ENCODE peak calls at places on chromosomes 5 and 9, in nine cellular contexts. X is esophagus muscularis mucosa, S is mammary epithelial cell, A is Peyer's patch, C is stomach, I is BE2C, J is psoas muscle, T is SJSA1, N is GM23248. M is an unnamed sample.

GRCh38 chr5:59257488-59258400 is 635.8 kb downstream of the PDE4D start:
- DNase-seq in X (no peak), S (no peak), A (no peak), C (no peak), I (no peak), J (no peak), T (no peak), N (no peak), M (no peak)

GRCh38 chr5:122985954-122986721 is 50.4 kb downstream of the PPIC start:
- DNase-seq in X (no peak), S (no peak), A (no peak), C (no peak), I (no peak), J (no peak), T (no peak), N (no peak), M (no peak)

GRCh38 chr9:98931543-98931942 is 12.2 kb upstream of the COL15A1 start:
- DNase-seq in X (no peak), S (no peak), A (no peak), C (no peak), I (no peak), J (no peak), T (no peak), N (no peak), M (no peak)

GRCh38 chr5:109152565-109152964 is 257.2 kb downstream of the PJA2 start:
- DNase-seq in X (no peak), S (no peak), A (no peak), C (no peak), I (no peak), J (no peak), T (no peak), N (no peak), M (no peak)

GRCh38 chr5:111063709-111064322 is 7.7 kb upstream of the TSLP start:
- DNase-seq in X (no peak), S (peak; percentile 60), A (no peak), C (no peak), I (no peak), J (no peak), T (no peak), N (no peak), M (no peak)

GRCh38 chr5:35183243-35183955 is 46.9 kb downstream of the PRLR start:
- DNase-seq in X (no peak), S (peak; percentile 11), A (no peak), C (peak; percentile 40), I (peak; percentile 13), J (peak; percentile 53), T (no peak), N (peak; percentile 71), M (peak; percentile 73)

GRCh38 chr5:64457846-64458245 is 48.0 kb upstream of the RGS7BP start:
- DNase-seq in X (no peak), S (peak; percentile 73), A (no peak), C (no peak), I (no peak), J (no peak), T (no peak), N (no peak), M (no peak)

GRCh38 chr9:93094294-93095204 is 1.5 kb upstream of the CARD19 start:
- DNase-seq in X (no peak), S (no peak), A (peak; percentile 62), C (no peak), I (no peak), J (peak; percentile 83), T (no peak), N (no peak), M (no peak)

GRCh38 chr9:3517377-3518048 is 8.3 kb downstream of the RFX3 start:
- DNase-seq in X (no peak), S (no peak), A (no peak), C (no peak), I (no peak), J (no peak), T (no peak), N (no peak), M (no peak)

GRCh38 chr5:40389591-40389990 is 290.1 kb upstream of the PTGER4 start:
- DNase-seq in X (no peak), S (no peak), A (no peak), C (no peak), I (no peak), J (no peak), T (no peak), N (no peak), M (no peak)
- H3K36me3 ChIP-seq in X (no peaks in the 10 kb centered on the region), S (no peaks in the 10 kb centered on the region), A (no peaks in the 10 kb centered on the region), C (no peaks in the 10 kb centered on the region), I (no peaks in the 10 kb centered on the region), J (no peaks in the 10 kb centered on the region), T (no peaks in the 10 kb centered on the region), N (no peaks in the 10 kb centered on the region), M (no peaks in the 10 kb centered on the region)

DNA sequence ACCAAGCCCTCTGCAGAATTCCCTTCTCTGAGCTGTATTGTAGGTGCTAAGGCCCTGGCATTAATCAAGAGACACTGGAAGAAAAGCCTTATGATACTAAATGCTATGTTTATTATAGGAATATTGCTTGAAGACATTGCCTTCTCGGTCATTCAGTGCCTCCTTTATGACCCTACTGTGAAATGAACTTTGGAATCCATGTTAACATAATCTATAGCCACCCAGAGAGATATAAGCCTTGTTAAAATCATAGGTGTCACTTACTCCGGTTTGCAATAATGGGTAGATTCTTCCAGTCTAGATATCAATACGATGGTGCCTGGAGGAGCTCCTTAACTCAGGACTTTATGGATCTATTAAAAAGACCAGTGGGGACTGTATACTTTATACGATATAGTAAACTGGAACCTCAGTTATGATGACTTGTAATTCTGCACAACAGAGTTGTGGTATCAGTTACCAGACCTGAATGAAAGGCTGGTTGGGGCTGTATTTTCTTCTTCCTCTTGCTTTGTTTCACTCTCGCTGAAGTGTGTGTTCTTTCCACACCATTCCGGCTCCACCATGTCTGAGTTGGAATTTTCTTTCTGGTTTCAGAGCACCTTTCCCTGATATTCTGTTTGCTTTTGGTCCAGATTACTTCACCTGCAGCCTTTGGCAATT is 154.5 kb downstream of the DROSHA start:
- DNase-seq in X (no peak), S (no peak), A (no peak), C (no peak), I (no peak), J (no peak), T (no peak), N (no peak), M (no peak)
- H3K36me3 ChIP-seq in X (no peaks in the 10 kb centered on the region), S (no peaks in the 10 kb centered on the region), A (no peaks in the 10 kb centered on the region), C (no peaks in the 10 kb centered on the region), I (no peaks in the 10 kb centered on the region), J (no peaks in the 10 kb centered on the region), T (no peaks in the 10 kb centered on the region), N (no peaks in the 10 kb centered on the region), M (no peaks in the 10 kb centered on the region)

GRCh38 chr9:127507751-127508648 is 56.7 kb downstream of the LRSAM1 start:
- DNase-seq in X (no peak), S (no peak), A (no peak), C (no peak), I (no peak), J (no peak), T (no peak), N (no peak), M (no peak)

GRCh38 chr9:127505396-127506116 is 54.2 kb downstream of the LRSAM1 start:
- DNase-seq in X (no peak), S (no peak), A (no peak), C (no peak), I (peak; percentile 73), J (no peak), T (peak; percentile 74), N (peak; percentile 68), M (peak; percentile 40)

GRCh38 chr9:127506117-127506813 is 55.0 kb downstream of the LRSAM1 start:
- DNase-seq in X (no peak), S (no peak), A (no peak), C (no peak), I (no peak), J (no peak), T (no peak), N (peak; percentile 45), M (no peak)

GRCh38 chr9:127508901-127509260 is 57.6 kb downstream of the LRSAM1 start:
- DNase-seq in X (no peak), S (no peak), A (no peak), C (no peak), I (no peak), J (no peak), T (no peak), N (no peak), M (no peak)

DNA sequence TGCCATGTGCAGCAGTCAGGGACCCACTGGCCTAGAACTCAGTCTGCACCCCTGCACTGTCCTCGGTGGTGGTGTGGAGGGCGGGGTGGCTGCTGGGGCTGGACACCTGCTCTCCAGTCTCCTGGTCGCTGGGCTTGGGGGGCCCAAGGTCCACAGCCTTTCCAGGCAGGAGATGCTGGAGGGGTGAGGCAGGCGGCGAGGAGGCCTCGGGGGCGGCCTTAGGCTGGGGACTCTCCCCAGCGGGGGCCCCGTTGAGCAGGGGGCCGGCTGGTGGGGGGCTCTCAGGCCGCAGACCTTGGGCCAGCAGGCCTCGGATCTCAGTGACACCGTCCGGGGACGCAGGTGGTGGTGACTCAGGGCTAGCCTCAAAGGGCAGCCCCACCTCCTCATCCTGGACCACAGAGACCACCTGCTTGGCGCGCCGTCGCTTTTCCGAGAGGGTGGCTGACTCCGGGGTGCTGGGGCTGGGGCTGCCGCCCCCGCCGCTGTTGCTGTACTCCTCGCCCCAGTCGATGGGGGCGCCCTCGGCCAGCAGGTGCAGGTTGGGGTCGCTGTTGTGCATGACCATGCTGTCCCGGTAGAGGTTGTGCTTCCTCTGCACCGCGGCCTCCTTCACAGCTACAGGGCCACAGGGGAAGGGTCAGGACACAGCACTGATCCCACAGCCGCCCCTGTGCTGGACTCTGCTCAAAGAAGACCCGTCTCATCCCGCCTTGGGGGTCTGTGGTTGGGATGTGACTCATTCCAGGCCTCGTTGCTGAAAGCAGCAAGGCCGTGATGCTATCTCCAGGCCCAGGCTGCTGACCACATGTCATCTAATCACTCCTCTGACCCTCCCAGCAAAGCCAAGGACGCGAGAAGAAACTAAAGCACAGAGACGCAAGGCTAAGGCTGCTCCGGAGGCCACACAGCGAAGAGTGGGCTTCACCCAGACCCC is 55.8 kb downstream of the LRSAM1 start:
- DNase-seq in X (no peak), S (no peak), A (no peak), C (no peak), I (peak; percentile 53), J (no peak), T (peak; percentile 79), N (no peak), M (peak; percentile 61)
- H3K36me3 ChIP-seq in X (peaks cover 89% of the 10 kb centered on the region), S (peaks cover 29% of the 10 kb centered on the region), A (peaks cover 82% of the 10 kb centered on the region), C (peaks cover 99% of the 10 kb centered on the region), I (no peaks in the 10 kb centered on the region), J (peaks cover 34% of the 10 kb centered on the region), T (peaks cover 86% of the 10 kb centered on the region), N (peaks cover 71% of the 10 kb centered on the region), M (peaks cover 87% of the 10 kb centered on the region)

DNA sequence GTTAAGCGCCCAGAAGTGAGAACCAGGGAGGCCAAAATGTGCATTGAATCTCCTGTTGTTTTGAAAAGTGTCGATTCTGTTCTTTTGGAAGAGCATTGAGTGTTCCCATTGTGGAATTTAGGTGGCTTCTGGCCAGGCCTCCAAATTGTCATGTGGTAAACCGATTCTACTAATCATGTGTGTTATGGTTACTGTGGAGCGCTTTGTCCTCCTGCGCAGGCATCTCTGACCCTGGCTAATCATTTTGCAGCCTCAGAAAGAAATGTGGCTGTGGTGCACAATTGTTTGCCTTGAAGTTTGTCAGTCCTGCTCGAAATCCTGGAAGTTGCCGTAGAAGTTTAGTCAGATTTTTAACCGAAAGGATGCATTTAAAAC is 121.3 kb downstream of the RASGRF2 start:
- DNase-seq in X (no peak), S (no peak), A (no peak), C (no peak), I (no peak), J (no peak), T (no peak), N (no peak), M (no peak)
- H3K36me3 ChIP-seq in X (no peaks in the 10 kb centered on the region), S (no peaks in the 10 kb centered on the region), A (peaks cover 9% of the 10 kb centered on the region), C (peaks cover 4% of the 10 kb centered on the region), I (no peaks in the 10 kb centered on the region), J (no peaks in the 10 kb centered on the region), T (peaks cover 6% of the 10 kb centered on the region), N (no peaks in the 10 kb centered on the region), M (no peaks in the 10 kb centered on the region)

M was measured in brain microvascular endothelial cell.